ENCODE peak calls at places on chromosomes 13 and 19, in six cellular contexts. N is CD8-positive, alpha-beta T cell; W is PC-3; B is BE2C; Y is heart right ventricle; H is cardiac muscle cell. V is an unnamed sample. For H3K4me1, the result is how much of the 10 kb centered on the place peaks cover.

GRCh38 chr13:110358381-110358780 is 51.3 kb downstream of the COL4A2 start:
- DNase-seq in W (no peak), B (no peak), Y (no peak), N (no peak), H (no peak), V (no peak)

GRCh38 chr13:111152836-111153235 is 37.7 kb downstream of the ARHGEF7 start:
- DNase-seq in H (peak), B (no peak), W (no peak), Y (no peak), N (no peak), V (no peak)

GRCh38 chr19:1822210-1822609 is 10.1 kb upstream of the ATP8B3 start:
- DNase-seq in N (no peak), H (no peak), Y (no peak), B (no peak), W (no peak), V (no peak)

GRCh38 chr13:25679154-25679553 is 307.4 kb downstream of the ATP8A2 start:
- DNase-seq in B (no peak), H (no peak), N (no peak), W (no peak), Y (no peak), V (no peak)

GRCh38 chr13:97148894-97149293 is 73.2 kb upstream of the MBNL2 start:
- DNase-seq in Y (no peak), H (no peak), N (no peak), W (no peak), B (no peak), V (no peak)

GRCh38 chr19:6020972-6021805 is 43.2 kb upstream of the RANBP3 start:
- DNase-seq in B (no peak), W (peak), N (no peak), Y (no peak), H (no peak), V (no peak)

GRCh38 chr19:19386373-19386869 is 19.1 kb upstream of the GATAD2A start:
- DNase-seq in H (no peak), Y (no peak), N (peak), B (no peak), W (no peak), V (no peak)

GRCh38 chr19:33402421-33403220 is 29.1 kb downstream of the CEBPG start:
- DNase-seq in Y (no peak), W (no peak), B (peak), H (no peak), N (no peak), V (peak)

GRCh38 chr19:30419581-30420180 is 47.5 kb downstream of the ZNF536 start:
- DNase-seq in W (no peak), Y (no peak), N (no peak), H (no peak), B (peak), V (no peak)

GRCh38 chr13:56953965-56954364 is 186.8 kb upstream of the PRR20A start:
- DNase-seq in B (no peak), H (no peak), W (peak), N (no peak), Y (no peak), V (no peak)

GRCh38 chr19:369876-370275 is 25.3 kb upstream of the MIER2 start:
- DNase-seq in W (no peak), B (no peak), Y (no peak), N (no peak), H (no peak), V (no peak)

GRCh38 chr13:78978381-78978998 is 319.5 kb upstream of the OBI1 start:
- DNase-seq in W (peak), Y (no peak), B (peak), N (peak), H (peak), V (no peak)

GRCh38 chr19:52662631-52663030 is 24.5 kb upstream of the ZNF83 start:
- DNase-seq in Y (no peak), H (no peak), W (peak), N (no peak), B (no peak), V (no peak)

GRCh38 chr19:41025411-41025810 is 34.3 kb downstream of the CYP2B6 start:
- DNase-seq in B (no peak), W (no peak), N (no peak), Y (no peak), H (no peak), V (no peak)

GRCh38 chr19:45311640-45312039 is 11.0 kb downstream of the CKM start:
- DNase-seq in Y (peak), W (no peak), N (no peak), H (no peak), B (no peak), V (no peak)

GRCh38 chr19:18422530-18423191 is 3.5 kb downstream of the SSBP4 start:
- DNase-seq in H (no peak), B (no peak), N (peak), Y (no peak), W (no peak), V (no peak)

GRCh38 chr13:113361406-113361805 is 2.5 kb downstream of the GRTP1 start:
- DNase-seq in Y (no peak), W (no peak), B (no peak), H (no peak), N (no peak), V (peak)

GRCh38 chr19:5057860-5058259 is 88.9 kb downstream of the KDM4B start:
- DNase-seq in B (no peak), N (no peak), W (peak), Y (no peak), H (peak), V (no peak)

GRCh38 chr13:47798194-47798593 is 202.9 kb downstream of the SUCLA2 start:
- DNase-seq in B (peak), H (no peak), Y (no peak), N (no peak), W (no peak), V (no peak)

GRCh38 chr19:9009935-9010651 is at the start of gene MUC16:
- DNase-seq in H (no peak), N (no peak), W (peak), Y (no peak), B (no peak), V (no peak)

GRCh38 chr13:113933901-113934300 is 40.0 kb downstream of the C13orf46 start:
- DNase-seq in H (no peak), N (no peak), Y (no peak), B (no peak), W (no peak), V (peak)

GRCh38 chr19:28472111-28472510 is 740.8 kb downstream of the UQCRFS1 start:
- DNase-seq in W (no peak), N (no peak), H (no peak), Y (no peak), B (no peak), V (no peak)

GRCh38 chr19:16698914-16699313 is 20.7 kb upstream of the NWD1 start:
- DNase-seq in Y (peak), N (no peak), B (no peak), W (no peak), H (no peak), V (no peak)

GRCh38 chr19:5823579-5824281 is 15.8 kb downstream of the FUT6 start:
- DNase-seq in B (peak), Y (no peak), W (peak), N (no peak), H (no peak), V (peak)

GRCh38 chr13:110274687-110275086 is 32.3 kb downstream of the COL4A1 start:
- DNase-seq in B (no peak), W (peak), Y (no peak), H (no peak), N (no peak), V (no peak)

GRCh38 chr13:52926971-52927370 is 78.5 kb upstream of the PCDH8 start:
- DNase-seq in N (no peak), Y (no peak), H (no peak), B (no peak), W (no peak), V (no peak)

GRCh38 chr19:5354403-5354802 is 13.8 kb upstream of the PTPRS start:
- DNase-seq in H (no peak), W (peak), B (peak), N (no peak), Y (no peak), V (no peak)

GRCh38 chr19:46513461-46514236 is 18.0 kb upstream of the PNMA8B start:
- DNase-seq in Y (peak), N (peak), B (peak), W (peak), H (peak), V (peak)

GRCh38 chr19:38434549-38435051 is 1.1 kb downstream of the RYR1 start:
- DNase-seq in B (no peak), N (no peak), Y (peak), H (peak), W (no peak), V (no peak)

GRCh38 chr19:49746206-49746958 is 16.7 kb downstream of the TSKS start:
- DNase-seq in N (peak), Y (peak), B (peak), H (no peak), W (peak), V (peak)

GRCh38 chr13:40672310-40673060 is 6.0 kb upstream of the FOXO1 start:
- DNase-seq in H (no peak), B (peak), Y (no peak), N (no peak), W (peak), V (no peak)

GRCh38 chr19:56930647-56931592 is 90.4 kb upstream of the PEG3 start:
- DNase-seq in H (no peak), N (no peak), W (peak), Y (no peak), B (no peak), V (no peak)

GRCh38 chr19:5828661-5829566 is 10.6 kb downstream of the FUT6 start:
- DNase-seq in Y (peak), H (peak), W (no peak), N (no peak), B (peak), V (no peak)

GRCh38 chr13:110310541-110311491 is 3.7 kb downstream of the COL4A2 start:
- DNase-seq in H (no peak), W (no peak), B (no peak), N (no peak), Y (no peak), V (no peak)

DNA sequence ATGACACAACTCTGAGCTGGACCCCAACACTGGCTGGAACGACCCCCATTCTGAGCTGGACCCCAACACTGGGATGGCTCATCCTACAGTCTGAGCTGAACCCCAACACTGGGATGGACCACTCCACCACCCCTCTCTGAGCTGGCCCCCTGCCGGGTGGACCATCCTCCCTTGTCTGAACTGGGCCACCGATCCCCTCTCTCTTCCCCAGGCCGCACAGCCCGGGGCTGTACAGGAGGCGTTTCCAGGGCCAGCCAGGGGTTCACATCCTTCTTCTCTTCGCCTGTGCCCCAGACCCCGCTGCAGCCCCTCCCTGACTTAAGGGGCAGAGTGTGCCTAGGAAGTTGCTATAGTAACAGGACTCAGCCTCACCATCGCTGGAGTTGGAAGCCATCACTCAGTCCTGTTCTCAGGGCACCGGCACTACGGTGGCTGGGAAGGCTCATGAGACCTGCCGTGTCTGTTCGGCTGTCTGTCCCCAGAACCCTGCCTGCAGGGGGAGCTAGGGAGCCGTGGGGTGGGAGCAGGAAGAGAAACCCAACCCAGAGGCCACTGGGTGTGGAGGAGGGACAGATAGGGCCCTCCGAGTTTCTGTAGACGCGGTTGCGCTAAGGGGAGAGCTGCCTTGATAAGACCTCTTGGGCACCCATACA is 3.7 kb downstream of the PRKACA start:
- DNase-seq in H (no peak), W (peak), Y (peak), B (no peak), N (peak), V (peak)
- TF ChIP-seq CTCF in H (peak), W (peak), Y (peak), B (peak), N (no peak), V (peak)

DNA sequence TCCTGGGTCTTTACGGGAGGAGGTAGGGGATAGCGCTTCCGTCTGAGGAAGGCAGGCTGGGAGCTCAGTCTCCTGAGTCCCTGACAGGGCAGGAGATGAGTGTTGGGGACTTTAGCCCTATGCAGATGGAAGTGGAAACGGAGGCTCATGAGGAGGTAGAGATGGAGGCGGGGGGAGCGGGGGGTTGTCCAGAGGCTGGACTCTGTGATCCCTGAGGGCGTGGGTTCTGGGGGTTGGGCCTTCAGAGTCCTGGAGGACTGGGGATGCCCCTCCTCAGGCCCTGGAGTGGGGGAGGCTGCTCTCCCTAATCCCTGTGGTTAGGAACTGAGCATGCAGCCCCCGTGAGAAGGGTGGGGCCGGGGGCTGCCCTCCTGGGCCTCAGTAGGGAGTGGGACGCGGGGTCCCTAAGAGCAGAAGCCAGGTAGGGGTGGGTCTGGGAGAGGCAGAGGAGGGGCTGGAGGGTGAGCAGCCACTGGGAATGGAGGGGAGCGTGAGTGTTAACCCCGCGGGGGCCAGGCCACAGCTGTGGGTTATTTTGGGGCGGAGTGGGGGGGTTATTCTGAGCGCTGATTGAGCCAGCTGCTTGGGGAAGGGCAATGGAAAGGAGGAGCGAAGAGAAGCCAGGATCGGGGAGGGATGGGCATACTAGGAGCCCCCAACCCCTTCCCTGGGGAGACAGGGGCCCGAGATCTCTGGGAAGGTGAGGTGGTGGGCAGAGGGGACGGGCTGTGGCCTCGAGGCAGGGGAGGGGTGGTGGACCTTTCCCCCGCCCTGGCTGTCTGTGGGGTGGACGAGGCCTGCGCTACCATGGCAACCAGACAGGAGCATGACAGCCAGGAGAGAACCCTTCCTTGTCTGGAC is 2.8 kb downstream of the GRIN2D start:
- DNase-seq in Y (no peak), H (no peak), N (no peak), B (no peak), W (no peak), V (no peak)
- H3K4me3 ChIP-seq in Y (no peak), H (no peak), N (no peak), B (no peak), W (no peak), V (no peak)

GRCh38 chr19:3366761-3367571 is 583 bp downstream of the NFIC start:
- DNase-seq in N (no peak), Y (peak), B (peak), W (peak), H (peak), V (peak)

GRCh38 chr19:3367572-3368440 is 1.4 kb downstream of the NFIC start:
- DNase-seq in W (no peak), N (no peak), Y (no peak), B (no peak), H (no peak), V (no peak)

GRCh38 chr19:3365093-3365446 is 1.3 kb upstream of the NFIC start:
- DNase-seq in H (no peak), N (no peak), W (no peak), B (no peak), Y (no peak), V (no peak)

GRCh38 chr19:3365447-3366103 is 808 bp upstream of the NFIC start:
- DNase-seq in H (no peak), W (peak), B (peak), Y (peak), N (no peak), V (peak)

DNA sequence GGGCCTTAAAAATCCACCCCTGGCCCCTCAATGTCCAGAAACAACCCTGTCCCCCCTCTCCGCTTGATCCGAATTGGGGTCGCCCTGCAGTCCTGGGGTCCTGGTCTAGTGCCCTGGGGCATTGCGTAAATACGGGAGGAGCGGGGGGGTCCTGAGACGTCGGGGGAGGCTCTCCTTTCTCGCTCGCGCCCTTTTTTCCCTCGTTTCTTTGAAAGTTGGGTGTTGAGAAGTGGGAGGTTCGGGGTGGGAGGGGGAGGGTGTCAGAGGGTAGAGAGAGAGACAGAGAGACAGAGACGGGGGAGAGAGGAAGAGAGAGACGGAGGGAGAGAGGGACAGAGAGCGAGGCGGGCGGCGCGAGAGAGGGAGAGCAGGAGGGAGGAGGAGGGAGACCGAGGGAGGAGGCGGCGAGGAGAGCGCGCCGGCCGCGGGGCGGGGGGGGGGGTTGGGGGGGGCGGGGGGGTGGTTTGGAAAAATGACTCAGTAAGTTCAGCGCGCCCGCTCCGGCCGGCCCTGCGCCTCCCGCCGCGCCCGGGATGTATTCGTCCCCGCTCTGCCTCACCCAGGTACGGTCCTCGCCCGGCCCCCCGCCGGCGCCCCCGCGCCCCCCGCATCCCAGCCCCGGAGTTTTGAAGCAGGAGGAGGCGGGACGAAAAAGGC is at the start of gene NFIC:
- DNase-seq in B (peak), W (peak), Y (peak), N (peak), H (peak), V (peak)
- H3K4me1 ChIP-seq in B (under half), W (under half), Y (half or more), N (under half), H (under half), V (under half)

GRCh38 chr13:28819748-28820098 is 416 bp upstream of the MTUS2 start:
- DNase-seq in N (peak), B (peak), Y (peak), W (peak), H (peak), V (peak)
- TF ChIP-seq CTCF in N (no peak), B (no peak), Y (no peak), W (no peak), H (no peak), V (no peak)

GRCh38 chr13:27858046-27858445 is 61.8 kb upstream of the PDX1 start:
- DNase-seq in Y (no peak), H (no peak), B (no peak), N (no peak), W (no peak), V (no peak)
- H3K4me3 ChIP-seq in Y (no peak), H (no peak), B (no peak), N (no peak), W (no peak), V (no peak)